ENCODE peak calls at places on chromosomes 13 and 19, in four cellular contexts. Q is stimulated activated naive B cell treated with anti-CD40 and anti-IgM and Interleukin-4, amounts not matched to agents 10 μg/mL and 1 μg/mL and 100 μg/mL, for 72 hours; J is endothelial cell; R is iris pigment epithelial cell. E is an unnamed sample.

GRCh38 chr19:34341935-34342680 is 22.9 kb upstream of the GPI start:
- DNase-seq in Q (no peak), J (no peak), R (no peak), E (no peak)

GRCh38 chr19:45922281-45922680 is 7.7 kb upstream of the NANOS2 start:
- DNase-seq in Q (no peak), J (no peak), R (peak), E (no peak)

GRCh38 chr13:32105653-32106313 is 74.2 kb downstream of the FRY start:
- DNase-seq in Q (no peak), J (no peak), R (no peak), E (no peak)

GRCh38 chr19:51274371-51274770 is 23.5 kb downstream of the SIGLECL1 start:
- DNase-seq in Q (no peak), J (no peak), R (no peak), E (no peak)

GRCh38 chr13:44140146-44140545 is 233.5 kb upstream of the SERP2 start:
- DNase-seq in Q (no peak), J (no peak), R (no peak), E (no peak)

GRCh38 chr19:12090807-12091206 is 26.3 kb downstream of the ZNF844 start:
- DNase-seq in Q (peak), J (no peak), R (peak), E (peak)

GRCh38 chr13:99258210-99258860 is at the start of gene GPR18:
- DNase-seq in Q (no peak), J (no peak), R (no peak), E (no peak)

GRCh38 chr19:5038631-5039271 is 69.8 kb downstream of the KDM4B start:
- DNase-seq in Q (no peak), J (peak), R (peak), E (no peak)

GRCh38 chr13:40779796-40780285 is 8.9 kb upstream of the MRPS31 start:
- DNase-seq in Q (no peak), J (no peak), R (no peak), E (no peak)

GRCh38 chr13:31697290-31697689 is 42.0 kb upstream of the RXFP2 start:
- DNase-seq in Q (no peak), J (no peak), R (peak), E (no peak)

GRCh38 chr19:7265963-7266362 is 28.3 kb downstream of the INSR start:
- DNase-seq in Q (no peak), J (no peak), R (no peak), E (no peak)

GRCh38 chr13:66534561-66534960 is 695.6 kb downstream of the PCDH9 start:
- DNase-seq in Q (no peak), J (no peak), R (peak), E (no peak)

GRCh38 chr13:46686171-46686570 is 110.8 kb downstream of the ESD start:
- DNase-seq in Q (no peak), J (no peak), R (no peak), E (no peak)

GRCh38 chr19:18731562-18732008 is 48.1 kb downstream of the CRTC1 start:
- DNase-seq in Q (no peak), J (no peak), R (peak), E (no peak)

E was measured in nephron progenitor cell.